ENCODE peak calls at places on chromosomes 12 and 14, in six cellular contexts. E is CD4-positive, alpha-beta memory T cell; N is upper lobe of right lung; Q is HL-60; W is GM23248; R is neural progenitor cell. A is an unnamed sample.

GRCh38 chr14:24401810-24402702 is 3.3 kb downstream of the NYNRIN start:
- DNase-seq in W (no peak), E (no peak), Q (no peak), R (no peak), N (no peak), A (no peak)

GRCh38 chr14:74207943-74208342 is 31.3 kb upstream of the VSX2 start:
- DNase-seq in W (peak; percentile 6), Q (no peak), E (no peak), R (peak; percentile 79), N (no peak), A (no peak)

GRCh38 chr12:117093918-117094630 is 5.1 kb downstream of the TESC start:
- DNase-seq in R (no peak), Q (no peak), E (no peak), N (peak; percentile 43), W (no peak), A (no peak)

GRCh38 chr14:61355892-61356325 is 34.5 kb downstream of the PRKCH start:
- DNase-seq in E (no peak), W (peak; percentile 35), R (no peak), N (no peak), Q (no peak), A (peak; percentile 5)

GRCh38 chr12:28424965-28425364 is 234.7 kb downstream of the CCDC91 start:
- DNase-seq in Q (no peak), R (peak; percentile 1), E (no peak), N (no peak), W (no peak), A (no peak)

GRCh38 chr12:59808317-59808910 is 212.6 kb downstream of the SLC16A7 start:
- DNase-seq in E (peak; percentile 33), W (peak; percentile 71), Q (peak; percentile 13), R (peak; percentile 53), N (no peak), A (no peak)

GRCh38 chr12:48198619-48198973 is 4.5 kb downstream of the OR10AD1 start:
- DNase-seq in R (no peak), N (peak; percentile 80), W (peak; percentile 70), E (no peak), Q (no peak), A (peak; percentile 46)

GRCh38 chr12:43969882-43970281 is 134.0 kb downstream of the TMEM117 start:
- DNase-seq in R (no peak), N (no peak), Q (no peak), E (no peak), W (peak; percentile 67), A (no peak)

GRCh38 chr14:98858561-98858960 is 413.4 kb downstream of the BCL11B start:
- DNase-seq in R (no peak), W (no peak), E (no peak), N (no peak), Q (no peak), A (no peak)

GRCh38 chr14:100237735-100238418 is 1.1 kb upstream of the YY1 start:
- DNase-seq in W (peak; percentile 67), Q (peak; percentile 73), E (peak; percentile 40), R (peak; percentile 84), N (peak; percentile 74), A (peak; percentile 38)

GRCh38 chr14:77043177-77043983 is 14.9 kb upstream of the IRF2BPL start:
- DNase-seq in N (no peak), W (peak; percentile 95), E (no peak), R (no peak), Q (no peak), A (no peak)

GRCh38 chr12:130606245-130606644 is 109.9 kb downstream of the RIMBP2 start:
- DNase-seq in R (no peak), N (no peak), W (no peak), E (no peak), Q (no peak), A (no peak)

GRCh38 chr12:38886064-38886463 is 19.3 kb downstream of the CPNE8 start:
- DNase-seq in R (no peak), Q (no peak), E (no peak), N (no peak), W (peak; percentile 52), A (no peak)

GRCh38 chr12:122871851-122872785 is 23.8 kb downstream of the VPS37B start:
- DNase-seq in E (peak; percentile 34), W (peak; percentile 90), N (no peak), Q (peak; percentile 86), R (peak; percentile 96), A (peak; percentile 39)

GRCh38 chr12:56751712-56752598 is at the start of gene PRIM1:
- DNase-seq in E (peak; percentile 81), Q (peak; percentile 91), W (peak; percentile 92), N (peak; percentile 93), R (peak; percentile 95), A (peak; percentile 56)

GRCh38 chr12:14923944-14924343 is 14.4 kb downstream of the ERP27 start:
- DNase-seq in E (no peak), N (no peak), R (no peak), W (no peak), Q (no peak), A (no peak)

GRCh38 chr14:85391892-85392291 is 138.1 kb upstream of the FLRT2 start:
- DNase-seq in W (no peak), R (no peak), E (no peak), Q (no peak), N (no peak), A (no peak)

GRCh38 chr12:127485528-127485927 is 781.4 kb upstream of the TMEM132C start:
- DNase-seq in R (no peak), N (no peak), Q (no peak), E (no peak), W (peak; percentile 96), A (no peak)

GRCh38 chr12:50297027-50297426 is 13.7 kb upstream of the LIMA1 start:
- DNase-seq in Q (no peak), E (no peak), W (no peak), N (no peak), R (no peak), A (no peak)

GRCh38 chr12:89731064-89731463 is 22.4 kb upstream of the ATP2B1 start:
- DNase-seq in R (no peak), Q (no peak), N (no peak), W (peak; percentile 67), E (no peak), A (no peak)

GRCh38 chr12:68020049-68020448 is 30.8 kb downstream of the IFNG-AS1 start:
- DNase-seq in E (no peak), W (no peak), Q (no peak), N (no peak), R (no peak), A (no peak)

GRCh38 chr12:193282-193681 is 20.7 kb downstream of the SLC6A12 start:
- DNase-seq in Q (no peak), R (no peak), E (no peak), N (no peak), W (no peak), A (no peak)

GRCh38 chr14:100665518-100666032 is 61.1 kb upstream of the DLK1 start:
- DNase-seq in N (no peak), E (no peak), W (peak; percentile 75), R (no peak), Q (no peak), A (peak; percentile 46)

GRCh38 chr12:113244015-113244983 is 23.0 kb downstream of the TPCN1 start:
- DNase-seq in N (peak; percentile 84), R (no peak), W (no peak), E (no peak), Q (no peak), A (peak; percentile 61)

GRCh38 chr14:96582641-96582980 is 80.4 kb downstream of the PAPOLA start:
- DNase-seq in W (no peak), E (no peak), Q (no peak), N (no peak), R (no peak), A (no peak)

GRCh38 chr14:75826599-75826998 is 155.2 kb downstream of the TGFB3 start:
- DNase-seq in W (peak; percentile 69), E (no peak), R (no peak), Q (no peak), N (no peak), A (no peak)

GRCh38 chr12:116183741-116184141 is 93.8 kb downstream of the MED13L start:
- DNase-seq in E (no peak), N (no peak), R (peak; percentile 43), Q (no peak), W (peak; percentile 27), A (no peak)

GRCh38 chr12:68259318-68259940 is 6.0 kb upstream of the IL22 start:
- DNase-seq in Q (no peak), R (no peak), N (no peak), E (no peak), W (peak; percentile 95), A (no peak)

GRCh38 chr12:94679554-94679953 is 29.2 kb upstream of the TMCC3 start:
- DNase-seq in N (no peak), E (no peak), R (no peak), W (no peak), Q (no peak), A (no peak)

GRCh38 chr14:73027546-73027945 is 640 bp upstream of the ZFYVE1 start:
- DNase-seq in R (no peak), N (no peak), Q (no peak), W (no peak), E (no peak), A (no peak)
- H3K4me3 ChIP-seq in R (peak overlapping the region; percentile 84), N (peak overlapping the region; percentile 72), Q (peak overlapping the region; percentile 25), W (peak overlapping the region; percentile 90), E (peak overlapping the region; percentile 88), A (peak overlapping the region; percentile 63)

DNA sequence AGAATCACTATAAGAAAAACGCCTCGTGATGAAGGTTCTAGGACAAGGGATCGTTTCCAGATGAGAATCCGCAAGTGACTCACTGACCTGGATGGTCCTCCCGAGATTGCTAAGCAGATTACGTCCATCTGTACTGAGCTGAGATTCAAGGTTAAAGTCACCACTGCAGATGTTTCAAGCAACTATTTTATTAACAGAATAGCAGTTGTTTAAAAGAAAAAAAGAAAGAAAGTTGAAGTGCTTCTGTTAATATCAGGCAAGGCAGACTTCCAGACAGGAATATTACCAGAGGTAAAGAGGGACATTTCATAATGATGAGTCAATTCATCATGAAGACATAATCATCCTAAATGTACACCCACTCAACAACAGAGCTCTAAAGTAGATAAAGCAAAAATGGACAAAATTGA is 17.9 kb downstream of the PXN start:
- DNase-seq in N (no peak), W (peak; percentile 92), Q (no peak), E (no peak), R (no peak), A (no peak)
- H3K27ac ChIP-seq in N (no peak overlapping the region), W (peak overlapping the region; percentile 92), Q (no peak overlapping the region), E (peak overlapping the region; percentile 35), R (no peak overlapping the region), A (peak overlapping the region; percentile 98)

DNA sequence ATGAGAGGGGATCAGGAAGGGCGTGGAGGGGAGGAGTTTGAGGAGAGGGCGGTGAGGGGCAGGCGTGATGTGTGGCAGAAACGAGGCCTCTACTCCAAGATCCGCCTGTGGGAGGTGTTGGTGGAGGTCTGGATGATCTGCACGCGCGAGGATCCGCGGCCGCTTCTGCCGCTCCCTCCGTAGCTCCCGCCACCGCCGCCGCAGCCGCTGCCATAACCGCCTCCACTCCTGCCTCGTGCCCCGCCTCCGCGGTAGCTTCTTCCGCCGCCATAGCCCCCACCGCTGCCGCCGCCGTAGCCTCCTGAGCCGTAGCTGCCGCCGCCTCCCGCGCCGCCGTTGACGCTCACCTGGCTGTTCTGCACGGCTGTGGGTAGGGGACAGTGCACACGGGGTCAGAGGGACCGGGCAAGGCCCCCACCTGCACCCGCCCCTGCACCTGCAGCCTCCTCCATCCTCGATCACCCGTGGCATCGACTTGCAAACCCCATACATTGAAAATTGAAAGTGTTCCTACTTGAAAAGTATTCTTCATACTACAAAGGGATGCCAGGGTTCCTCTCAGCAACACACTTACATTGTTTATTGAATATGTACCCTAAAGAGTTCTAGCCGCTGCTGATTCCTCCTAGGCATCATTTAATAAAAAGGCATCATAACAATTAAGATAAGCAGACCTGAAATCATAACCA is 11.0 kb upstream of the KRT1 start:
- DNase-seq in Q (no peak), W (peak; percentile 14), N (no peak), E (peak; percentile 55), R (peak; percentile 70), A (no peak)
- H3K4me3 ChIP-seq in Q (no peak overlapping the region), W (no peak overlapping the region), N (peak overlapping the region; percentile 29), E (peak overlapping the region; percentile 49), R (peak overlapping the region; percentile 39), A (no peak overlapping the region)

GRCh38 chr14:93369393-93370266 is 22.6 kb downstream of the COX8C start:
- DNase-seq in R (no peak), N (no peak), W (no peak), Q (peak; percentile 86), E (no peak), A (no peak)
- H3K27ac ChIP-seq in R (no peak overlapping the region), N (no peak overlapping the region), W (no peak overlapping the region), Q (peak overlapping the region; percentile 62), E (no peak overlapping the region), A (no peak overlapping the region)